ENCODE peak calls at places on chromosome 17, in five cellular contexts. H is effector memory CD4-positive, alpha-beta T cell; V is naive thymus-derived CD4-positive, alpha-beta T cell; O is heart right ventricle; B is thyroid gland. D is an unnamed sample. For H3K4me1 and H3K36me3, the result is how much of the 10 kb centered on the place peaks cover.

GRCh38 chr17:32673964-32674363 is 187.2 kb downstream of the CDK5R1 start:
- DNase-seq in H (no peak), V (no peak), O (no peak), B (no peak), D (no peak)

GRCh38 chr17:7589204-7589868 is 558 bp downstream of the SOX15 start:
- DNase-seq in H (peak), V (peak), O (peak), B (peak), D (peak)

GRCh38 chr17:50660042-50660886 is 25.6 kb downstream of the ABCC3 start:
- DNase-seq in H (no peak), V (no peak), O (peak), B (peak), D (peak)

GRCh38 chr17:82438401-82439193 is 12.0 kb downstream of the CYBC1 start:
- DNase-seq in H (no peak), V (no peak), O (peak), B (no peak), D (no peak)

GRCh38 chr17:43609613-43610385 is 51.9 kb downstream of the MEOX1 start:
- DNase-seq in H (no peak), V (no peak), O (no peak), B (no peak), D (no peak)

GRCh38 chr17:39699818-39700147 is at the start of gene ERBB2:
- DNase-seq in H (no peak), V (no peak), O (peak), B (peak), D (no peak)

GRCh38 chr17:47286198-47286914 is 32.7 kb downstream of the ITGB3 start:
- DNase-seq in H (no peak), V (no peak), O (no peak), B (no peak), D (no peak)

GRCh38 chr17:30812218-30813177 is 12.0 kb downstream of the CRLF3 start:
- DNase-seq in H (no peak), V (no peak), O (no peak), B (no peak), D (no peak)

GRCh38 chr17:17807440-17807839 is 29.3 kb downstream of the SREBF1 start:
- DNase-seq in H (no peak), V (no peak), O (no peak), B (no peak), D (no peak)

GRCh38 chr17:35871415-35871814 is 2.7 kb upstream of the HEATR9 start:
- DNase-seq in H (no peak), V (no peak), O (no peak), B (no peak), D (no peak)

GRCh38 chr17:82006468-82007227 is 16.0 kb downstream of the CENPX start:
- DNase-seq in H (no peak), V (no peak), O (no peak), B (no peak), D (peak)

GRCh38 chr17:50668838-50669581 is 34.3 kb downstream of the ABCC3 start:
- DNase-seq in H (no peak), V (no peak), O (no peak), B (no peak), D (no peak)

GRCh38 chr17:61459968-61460718 is 7.9 kb downstream of the TBX4 start:
- DNase-seq in H (no peak), V (no peak), O (no peak), B (no peak), D (no peak)

GRCh38 chr17:75110307-75110937 is 653 bp downstream of the ARMC7 start:
- DNase-seq in H (no peak), V (no peak), O (no peak), B (peak), D (no peak)

GRCh38 chr17:45306094-45306493 is 10.7 kb downstream of the MAP3K14 start:
- DNase-seq in H (no peak), V (no peak), O (no peak), B (no peak), D (no peak)

GRCh38 chr17:13741744-13742143 is 140.0 kb upstream of the HS3ST3A1 start:
- DNase-seq in H (no peak), V (no peak), O (no peak), B (no peak), D (no peak)

GRCh38 chr17:78882546-78883089 is 20.4 kb downstream of the CEP295NL start:
- DNase-seq in H (no peak), V (no peak), O (no peak), B (no peak), D (peak)

GRCh38 chr17:78884148-78884870 is 18.7 kb downstream of the CEP295NL start:
- DNase-seq in H (no peak), V (no peak), O (no peak), B (no peak), D (no peak)

GRCh38 chr17:78883090-78883532 is 19.9 kb downstream of the CEP295NL start:
- DNase-seq in H (no peak), V (no peak), O (peak), B (peak), D (peak)

GRCh38 chr17:78884876-78885667 is 17.9 kb downstream of the CEP295NL start:
- DNase-seq in H (no peak), V (no peak), O (no peak), B (no peak), D (no peak)

DNA sequence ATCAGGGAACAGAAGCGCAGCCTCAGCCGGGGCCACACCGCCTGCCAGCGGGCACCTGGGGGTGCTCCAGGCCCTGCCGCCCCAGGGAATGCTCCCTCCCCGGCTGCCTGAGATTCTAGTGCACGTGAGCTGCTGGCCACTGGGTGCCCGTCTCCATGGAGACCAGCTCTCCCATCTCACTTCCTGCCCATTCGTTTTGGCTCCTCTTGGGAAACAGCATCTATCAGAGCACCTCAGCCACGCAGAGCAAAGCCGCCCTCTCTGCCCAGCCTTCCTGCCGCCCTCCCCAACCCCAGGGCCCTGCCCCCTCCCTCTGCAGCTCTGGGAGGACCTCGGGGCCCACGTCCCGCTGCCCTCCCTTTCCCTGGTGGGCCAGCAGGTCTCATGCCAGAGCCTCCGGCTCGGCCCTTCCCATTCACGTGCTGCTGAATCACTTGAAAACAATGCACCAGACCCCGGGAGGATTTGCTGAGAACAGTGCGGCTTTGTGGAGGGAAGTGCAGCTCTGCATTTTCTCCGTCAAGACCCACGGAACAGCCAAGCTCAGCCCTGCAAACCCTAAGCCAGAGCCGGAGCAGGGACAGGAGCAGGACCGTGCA is 19.4 kb downstream of the CEP295NL start:
- DNase-seq in H (no peak), V (no peak), O (peak), B (peak), D (peak)
- H3K4me3 ChIP-seq in H (no peak), V (no peak), O (peak), B (no peak), D (peak)

DNA sequence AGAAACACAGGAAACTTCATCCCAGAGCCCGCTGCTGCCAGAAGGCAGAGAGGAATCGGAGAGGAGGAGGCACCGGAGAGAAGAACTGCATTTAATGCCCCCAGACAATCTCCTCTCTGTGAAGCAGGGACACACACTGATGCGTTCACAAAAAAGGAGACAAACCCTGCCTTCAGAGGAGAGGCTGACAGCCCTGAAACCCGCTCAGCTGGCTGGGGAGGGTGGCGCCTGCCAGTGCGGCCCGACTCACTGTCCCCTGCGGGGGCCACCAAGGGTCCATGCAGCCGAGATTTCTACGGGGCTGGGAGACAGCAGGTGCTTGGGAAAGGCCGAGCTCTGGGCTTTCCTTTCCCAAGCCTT is 21.9 kb upstream of the CACNG1 start:
- DNase-seq in H (no peak), V (no peak), O (no peak), B (no peak), D (no peak)
- H3K4me1 ChIP-seq in H (under half), V (under half), O (under half), B (under half), D (under half)

GRCh38 chr17:70976447-70976846 is 807.1 kb downstream of the KCNJ2 start:
- DNase-seq in H (no peak), V (no peak), O (no peak), B (no peak), D (no peak)
- H3K36me3 ChIP-seq in H (under half), V (under half), O (under half), B (under half), D (under half)

DNA sequence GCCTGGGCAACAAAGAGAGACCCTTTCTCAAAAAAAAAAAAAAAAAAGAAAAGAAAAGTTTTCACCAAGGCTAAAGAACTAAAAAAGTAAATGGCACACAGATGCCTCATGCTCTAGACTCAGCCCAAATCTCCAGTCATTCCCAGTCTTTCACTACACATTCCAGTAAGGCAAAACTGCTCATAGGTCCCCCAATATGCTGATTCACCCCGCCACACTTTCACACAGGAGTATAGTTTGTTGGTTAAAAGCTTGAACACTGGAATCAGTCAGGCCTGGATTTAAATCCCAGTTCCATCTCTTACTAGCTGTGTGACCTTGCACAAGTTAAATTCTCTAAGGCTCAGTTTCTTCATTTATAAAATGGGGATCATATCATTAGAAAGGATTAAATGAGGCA is 1.9 kb downstream of the PIGS start:
- DNase-seq in H (no peak), V (no peak), O (no peak), B (no peak), D (no peak)
- H3K4me3 ChIP-seq in H (no peak), V (no peak), O (no peak), B (no peak), D (peak)

DNA sequence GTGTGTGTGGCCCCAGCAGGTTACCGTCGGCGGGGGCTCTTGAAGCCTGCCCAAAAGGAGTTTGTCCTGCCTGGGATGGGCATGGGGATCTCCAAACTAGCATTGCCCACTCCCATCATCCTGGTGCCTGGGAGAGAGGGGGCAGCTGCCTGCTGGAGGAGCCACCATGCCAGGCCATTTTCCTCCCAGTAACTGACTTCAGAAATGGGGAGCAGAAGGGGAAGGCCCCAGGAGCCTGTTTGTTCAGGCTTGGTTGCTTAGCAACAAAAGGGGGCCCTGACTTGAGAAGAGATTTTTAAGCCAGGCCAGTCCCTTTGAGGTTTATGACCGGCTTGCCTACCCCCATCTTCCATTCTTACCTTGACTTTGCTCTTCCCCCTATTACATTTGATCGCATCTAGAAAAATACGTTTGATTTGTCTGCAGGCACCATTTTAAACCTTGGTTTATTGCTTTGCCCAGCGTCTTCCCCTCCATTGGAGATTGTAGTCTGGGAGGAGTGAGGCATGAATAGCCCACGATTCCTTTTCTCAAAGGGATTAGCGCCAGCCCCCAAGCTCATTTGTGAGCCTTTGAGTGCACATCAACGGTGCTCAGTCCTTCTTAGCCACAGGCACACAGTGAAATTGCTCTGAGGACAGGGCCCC is 217.5 kb downstream of the CCDC182 start:
- DNase-seq in H (no peak), V (no peak), O (no peak), B (no peak), D (no peak)
- H3K4me1 ChIP-seq in H (under half), V (under half), O (half or more), B (under half), D (half or more)

DNA sequence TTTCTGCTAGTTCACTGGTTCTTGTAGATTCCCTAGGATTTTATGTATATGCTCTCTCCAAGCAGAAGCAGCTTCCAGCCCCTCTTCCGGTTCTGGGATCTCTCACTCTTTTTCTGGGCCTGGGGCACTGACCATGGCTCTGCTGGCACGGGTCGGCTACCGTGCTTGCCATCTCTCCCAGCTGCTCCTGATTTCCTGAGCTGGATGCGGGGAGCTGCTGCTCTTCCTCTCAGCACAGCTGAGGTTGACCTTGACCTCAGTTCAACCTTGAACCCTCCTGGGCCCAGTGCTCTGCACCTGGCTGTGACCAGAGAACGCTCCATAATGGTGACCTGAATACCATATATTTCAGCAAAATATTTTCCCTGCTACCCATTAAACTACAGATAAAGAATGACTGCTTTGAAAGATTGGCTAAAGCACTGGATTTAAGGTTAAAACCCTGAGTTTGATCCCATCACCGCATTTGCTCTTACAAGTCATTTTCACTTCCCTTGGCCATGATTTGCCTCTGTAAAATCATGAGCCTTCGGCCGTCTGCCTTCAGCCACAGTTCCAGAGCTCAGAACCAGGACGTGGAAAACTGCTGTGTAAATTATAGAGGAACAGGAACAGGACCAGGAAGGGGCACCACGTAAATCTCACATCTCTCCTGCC is 130.8 kb upstream of the CHMP6 start:
- DNase-seq in H (no peak), V (no peak), O (no peak), B (no peak), D (no peak)
- H3K36me3 ChIP-seq in H (under half), V (under half), O (under half), B (under half), D (under half)

DNA sequence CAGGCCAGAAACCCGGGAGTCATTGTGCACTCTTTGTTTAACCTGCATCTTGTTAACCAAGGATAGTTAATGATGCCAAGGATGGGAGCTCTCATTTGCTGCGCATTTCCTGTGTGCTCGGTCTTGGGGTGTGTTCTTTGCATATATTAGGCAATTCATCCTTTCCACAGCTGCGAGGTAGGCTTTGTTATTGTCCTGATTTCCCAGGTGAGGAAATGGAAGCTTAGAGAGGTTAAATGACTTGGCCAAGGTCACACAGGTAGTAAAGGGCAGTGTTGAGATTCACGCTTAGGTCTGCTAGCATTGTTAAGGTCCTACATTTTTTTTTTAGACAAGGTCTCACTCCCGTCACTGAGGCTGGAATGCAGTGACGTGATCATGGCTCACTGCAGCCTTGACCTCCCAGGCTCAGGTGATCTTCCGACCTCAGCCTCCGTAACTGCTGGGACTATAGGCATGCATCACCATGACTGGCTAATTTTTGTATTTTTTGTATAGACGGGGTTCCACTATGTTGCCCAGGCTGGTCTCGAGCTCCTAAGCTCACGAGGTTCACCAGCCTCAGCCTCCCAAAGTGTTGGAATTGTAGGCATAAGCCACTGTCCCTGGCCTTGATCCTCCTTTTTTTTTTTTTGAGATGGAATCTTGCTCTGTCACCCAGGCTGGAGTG is 5.0 kb upstream of the LRRC75A start:
- DNase-seq in H (no peak), V (no peak), O (no peak), B (no peak), D (no peak)
- H3K4me3 ChIP-seq in H (no peak), V (no peak), O (no peak), B (no peak), D (no peak)